ENCODE peak calls at places on chromosomes 12 and 14, in six cellular contexts. One of them, this sample, is unnamed.

GRCh38 chr12:62738105-62738504 is 196.8 kb downstream of the PPM1H start:
- DNase-seq in trophoblast cell: no peak
- DNase-seq in mesenchymal stem cell: no peak
- DNase-seq in H1: no peak
- DNase-seq in IMR-90: peak
- DNase-seq in neuronal stem cell: no peak
- DNase-seq in this sample: no peak

GRCh38 chr14:75147423-75148071 is 20.7 kb upstream of the NEK9 start:
- DNase-seq in IMR-90: peak
- DNase-seq in mesenchymal stem cell: peak
- DNase-seq in H1: no peak
- DNase-seq in trophoblast cell: peak
- DNase-seq in neuronal stem cell: peak
- DNase-seq in this sample: peak

GRCh38 chr12:87320724-87321123 is 708.5 kb downstream of the C12orf50 start:
- DNase-seq in trophoblast cell: no peak
- DNase-seq in H1: no peak
- DNase-seq in neuronal stem cell: no peak
- DNase-seq in IMR-90: no peak
- DNase-seq in mesenchymal stem cell: peak
- DNase-seq in this sample: no peak

GRCh38 chr14:99603471-99603933 is 505 bp downstream of the CCDC85C start:
- DNase-seq in H1: no peak
- DNase-seq in trophoblast cell: peak
- DNase-seq in IMR-90: peak
- DNase-seq in neuronal stem cell: no peak
- DNase-seq in mesenchymal stem cell: peak
- DNase-seq in this sample: peak

GRCh38 chr12:3832738-3833137 is 40.5 kb downstream of the PARP11 start:
- DNase-seq in IMR-90: peak
- DNase-seq in mesenchymal stem cell: no peak
- DNase-seq in neuronal stem cell: no peak
- DNase-seq in H1: no peak
- DNase-seq in trophoblast cell: no peak
- DNase-seq in this sample: no peak

GRCh38 chr12:123522164-123522563 is 11.4 kb downstream of the RILPL1 start:
- DNase-seq in H1: no peak
- DNase-seq in neuronal stem cell: no peak
- DNase-seq in trophoblast cell: no peak
- DNase-seq in mesenchymal stem cell: no peak
- DNase-seq in IMR-90: no peak
- DNase-seq in this sample: no peak

GRCh38 chr12:76311796-76312195 is 36.4 kb downstream of the BBS10 start:
- DNase-seq in trophoblast cell: no peak
- DNase-seq in mesenchymal stem cell: peak
- DNase-seq in H1: no peak
- DNase-seq in IMR-90: peak
- DNase-seq in neuronal stem cell: no peak
- DNase-seq in this sample: no peak

GRCh38 chr12:105057174-105057573 is 27.1 kb downstream of the ALDH1L2 start:
- DNase-seq in neuronal stem cell: no peak
- DNase-seq in IMR-90: no peak
- DNase-seq in mesenchymal stem cell: no peak
- DNase-seq in H1: no peak
- DNase-seq in trophoblast cell: peak
- DNase-seq in this sample: no peak

GRCh38 chr14:48598458-48598857 is 923.1 kb upstream of the MDGA2 start:
- DNase-seq in trophoblast cell: no peak
- DNase-seq in mesenchymal stem cell: no peak
- DNase-seq in neuronal stem cell: no peak
- DNase-seq in H1: no peak
- DNase-seq in IMR-90: no peak
- DNase-seq in this sample: no peak

GRCh38 chr12:42696424-42697149 is 107.0 kb upstream of the PRICKLE1 start:
- DNase-seq in mesenchymal stem cell: peak
- DNase-seq in trophoblast cell: peak
- DNase-seq in IMR-90: peak
- DNase-seq in neuronal stem cell: no peak
- DNase-seq in H1: no peak
- DNase-seq in this sample: no peak

GRCh38 chr12:28191018-28191595 is 851 bp downstream of the CCDC91 start:
- DNase-seq in neuronal stem cell: no peak
- DNase-seq in mesenchymal stem cell: no peak
- DNase-seq in IMR-90: peak
- DNase-seq in trophoblast cell: peak
- DNase-seq in H1: no peak
- DNase-seq in this sample: no peak

GRCh38 chr12:130468186-130468585 is 130.5 kb downstream of the PIWIL1 start:
- DNase-seq in H1: no peak
- DNase-seq in mesenchymal stem cell: no peak
- DNase-seq in IMR-90: no peak
- DNase-seq in neuronal stem cell: no peak
- DNase-seq in trophoblast cell: no peak
- DNase-seq in this sample: no peak

GRCh38 chr14:54490448-54490805 is 1.6 kb upstream of the GMFB start:
- DNase-seq in H1: no peak
- DNase-seq in neuronal stem cell: no peak
- DNase-seq in trophoblast cell: peak
- DNase-seq in IMR-90: no peak
- DNase-seq in mesenchymal stem cell: no peak
- DNase-seq in this sample: no peak

GRCh38 chr12:124667671-124668337 is 100.4 kb upstream of the NCOR2 start:
- DNase-seq in trophoblast cell: peak
- DNase-seq in mesenchymal stem cell: no peak
- DNase-seq in H1: no peak
- DNase-seq in IMR-90: no peak
- DNase-seq in neuronal stem cell: no peak
- DNase-seq in this sample: no peak

GRCh38 chr12:28543021-28543890 is 353.0 kb downstream of the CCDC91 start:
- DNase-seq in IMR-90: no peak
- DNase-seq in trophoblast cell: peak
- DNase-seq in H1: no peak
- DNase-seq in neuronal stem cell: no peak
- DNase-seq in mesenchymal stem cell: peak
- DNase-seq in this sample: no peak

GRCh38 chr14:33738481-33738880 is 212.4 kb downstream of the EGLN3 start:
- DNase-seq in neuronal stem cell: no peak
- DNase-seq in mesenchymal stem cell: no peak
- DNase-seq in IMR-90: no peak
- DNase-seq in H1: no peak
- DNase-seq in trophoblast cell: peak
- DNase-seq in this sample: no peak

GRCh38 chr12:92952394-92952793 is 23.3 kb upstream of the EEA1 start:
- DNase-seq in neuronal stem cell: no peak
- DNase-seq in trophoblast cell: no peak
- DNase-seq in mesenchymal stem cell: no peak
- DNase-seq in IMR-90: no peak
- DNase-seq in H1: no peak
- DNase-seq in this sample: no peak

GRCh38 chr14:58731465-58732330 is 93.9 kb downstream of the DACT1 start:
- DNase-seq in mesenchymal stem cell: peak
- DNase-seq in trophoblast cell: no peak
- DNase-seq in neuronal stem cell: no peak
- DNase-seq in H1: no peak
- DNase-seq in IMR-90: peak
- DNase-seq in this sample: no peak

GRCh38 chr12:89073027-89073398 is 279.3 kb downstream of the DUSP6 start:
- DNase-seq in trophoblast cell: no peak
- DNase-seq in neuronal stem cell: no peak
- DNase-seq in mesenchymal stem cell: peak
- DNase-seq in IMR-90: peak
- DNase-seq in H1: no peak
- DNase-seq in this sample: no peak

GRCh38 chr12:87383705-87384104 is 645.5 kb downstream of the C12orf50 start:
- DNase-seq in neuronal stem cell: no peak
- DNase-seq in IMR-90: peak
- DNase-seq in mesenchymal stem cell: no peak
- DNase-seq in H1: no peak
- DNase-seq in trophoblast cell: peak
- DNase-seq in this sample: no peak

GRCh38 chr12:27969901-27970390 is 2.6 kb downstream of the PTHLH start:
- DNase-seq in H1: no peak
- DNase-seq in mesenchymal stem cell: peak
- DNase-seq in neuronal stem cell: peak
- DNase-seq in IMR-90: peak
- DNase-seq in trophoblast cell: peak
- DNase-seq in this sample: peak

GRCh38 chr14:23209651-23210423 is 26.4 kb upstream of the SLC7A8 start:
- DNase-seq in trophoblast cell: peak
- DNase-seq in IMR-90: peak
- DNase-seq in neuronal stem cell: no peak
- DNase-seq in H1: no peak
- DNase-seq in mesenchymal stem cell: peak
- DNase-seq in this sample: no peak

GRCh38 chr12:106249411-106250135 is 1.8 kb upstream of the CKAP4 start:
- DNase-seq in mesenchymal stem cell: no peak
- DNase-seq in trophoblast cell: no peak
- DNase-seq in IMR-90: no peak
- DNase-seq in H1: no peak
- DNase-seq in neuronal stem cell: no peak
- DNase-seq in this sample: peak

GRCh38 chr14:41899416-41899815 is 292.7 kb downstream of the LRFN5 start:
- DNase-seq in mesenchymal stem cell: peak
- DNase-seq in H1: no peak
- DNase-seq in IMR-90: peak
- DNase-seq in neuronal stem cell: no peak
- DNase-seq in trophoblast cell: no peak
- DNase-seq in this sample: no peak

GRCh38 chr12:109098671-109099070 is 1.3 kb downstream of the UNG start:
- DNase-seq in H1: no peak
- DNase-seq in mesenchymal stem cell: no peak
- DNase-seq in trophoblast cell: no peak
- DNase-seq in neuronal stem cell: no peak
- DNase-seq in IMR-90: no peak
- DNase-seq in this sample: no peak

GRCh38 chr12:69238589-69239285 is 632 bp upstream of the CPSF6 start:
- DNase-seq in neuronal stem cell: no peak
- DNase-seq in IMR-90: no peak
- DNase-seq in mesenchymal stem cell: no peak
- DNase-seq in trophoblast cell: no peak
- DNase-seq in H1: no peak
- DNase-seq in this sample: no peak

GRCh38 chr14:30227436-30227835 is 299.8 kb upstream of the PRKD1 start:
- DNase-seq in H1: no peak
- DNase-seq in mesenchymal stem cell: no peak
- DNase-seq in neuronal stem cell: no peak
- DNase-seq in trophoblast cell: no peak
- DNase-seq in IMR-90: peak
- DNase-seq in this sample: no peak

GRCh38 chr12:122308811-122309210 is 42.5 kb upstream of the VPS33A start:
- DNase-seq in mesenchymal stem cell: no peak
- DNase-seq in neuronal stem cell: no peak
- DNase-seq in IMR-90: peak
- DNase-seq in trophoblast cell: peak
- DNase-seq in H1: no peak
- DNase-seq in this sample: no peak

GRCh38 chr14:105647784-105648608 is 121.6 kb downstream of the TMEM121 start:
- DNase-seq in trophoblast cell: no peak
- DNase-seq in neuronal stem cell: no peak
- DNase-seq in H1: no peak
- DNase-seq in IMR-90: no peak
- DNase-seq in mesenchymal stem cell: no peak
- DNase-seq in this sample: no peak

GRCh38 chr12:8590842-8591545 is 21.7 kb downstream of the AICDA start:
- DNase-seq in IMR-90: no peak
- DNase-seq in mesenchymal stem cell: no peak
- DNase-seq in H1: no peak
- DNase-seq in trophoblast cell: peak
- DNase-seq in neuronal stem cell: no peak
- DNase-seq in this sample: no peak

GRCh38 chr12:42732908-42733411 is 143.4 kb upstream of the PRICKLE1 start:
- DNase-seq in H1: no peak
- DNase-seq in mesenchymal stem cell: no peak
- DNase-seq in IMR-90: no peak
- DNase-seq in trophoblast cell: no peak
- DNase-seq in neuronal stem cell: no peak
- DNase-seq in this sample: no peak

GRCh38 chr14:31954991-31955390 is 122.1 kb upstream of the ARHGAP5 start:
- DNase-seq in H1: no peak
- DNase-seq in mesenchymal stem cell: no peak
- DNase-seq in trophoblast cell: no peak
- DNase-seq in neuronal stem cell: no peak
- DNase-seq in IMR-90: peak
- DNase-seq in this sample: no peak
- H3K14ac ChIP-seq in H1: no peak
- H3K14ac ChIP-seq in mesenchymal stem cell: no peak
- H3K14ac ChIP-seq in trophoblast cell: no peak
- H3K14ac ChIP-seq in neuronal stem cell: no peak
- H3K14ac ChIP-seq in IMR-90: no peak
- H3K14ac ChIP-seq in this sample: no peak

GRCh38 chr12:15644700-15645099 is 144.5 kb downstream of the EPS8 start:
- DNase-seq in trophoblast cell: no peak
- DNase-seq in neuronal stem cell: no peak
- DNase-seq in mesenchymal stem cell: no peak
- DNase-seq in H1: no peak
- DNase-seq in IMR-90: peak
- DNase-seq in this sample: no peak
- H3K9ac ChIP-seq in trophoblast cell: no peak
- H3K9ac ChIP-seq in neuronal stem cell: no peak
- H3K9ac ChIP-seq in mesenchymal stem cell: no peak
- H3K9ac ChIP-seq in H1: no peak
- H3K9ac ChIP-seq in IMR-90: no peak
- H3K9ac ChIP-seq in this sample: no peak

GRCh38 chr12:117847371-117847770 is 121.4 kb downstream of the KSR2 start:
- DNase-seq in IMR-90: no peak
- DNase-seq in H1: no peak
- DNase-seq in neuronal stem cell: no peak
- DNase-seq in trophoblast cell: no peak
- DNase-seq in mesenchymal stem cell: no peak
- DNase-seq in this sample: no peak

GRCh38 chr12:117844114-117844513 is 124.7 kb downstream of the KSR2 start:
- DNase-seq in trophoblast cell: no peak
- DNase-seq in mesenchymal stem cell: no peak
- DNase-seq in IMR-90: no peak
- DNase-seq in neuronal stem cell: no peak
- DNase-seq in H1: no peak
- DNase-seq in this sample: no peak

GRCh38 chr12:117842220-117842619 is 126.6 kb downstream of the KSR2 start:
- DNase-seq in mesenchymal stem cell: no peak
- DNase-seq in neuronal stem cell: no peak
- DNase-seq in IMR-90: no peak
- DNase-seq in trophoblast cell: no peak
- DNase-seq in H1: no peak
- DNase-seq in this sample: no peak

GRCh38 chr12:117842630-117843029 is 126.2 kb downstream of the KSR2 start:
- DNase-seq in mesenchymal stem cell: no peak
- DNase-seq in trophoblast cell: no peak
- DNase-seq in IMR-90: no peak
- DNase-seq in neuronal stem cell: no peak
- DNase-seq in H1: no peak
- DNase-seq in this sample: peak

GRCh38 chr12:117845271-117845904 is 123.4 kb downstream of the KSR2 start:
- DNase-seq in IMR-90: no peak
- DNase-seq in mesenchymal stem cell: no peak
- DNase-seq in trophoblast cell: no peak
- DNase-seq in H1: no peak
- DNase-seq in neuronal stem cell: no peak
- DNase-seq in this sample: no peak
- H3K14ac ChIP-seq in IMR-90: no peak
- H3K14ac ChIP-seq in mesenchymal stem cell: no peak
- H3K14ac ChIP-seq in trophoblast cell: no peak
- H3K14ac ChIP-seq in H1: no peak
- H3K14ac ChIP-seq in neuronal stem cell: no peak
- H3K14ac ChIP-seq in this sample: no peak

GRCh38 chr14:68561531-68562007 is 231.3 kb downstream of the ZFP36L1 start:
- DNase-seq in trophoblast cell: peak
- DNase-seq in mesenchymal stem cell: no peak
- DNase-seq in neuronal stem cell: no peak
- DNase-seq in IMR-90: no peak
- DNase-seq in H1: no peak
- DNase-seq in this sample: no peak
- H3K9ac ChIP-seq in trophoblast cell: no peak
- H3K9ac ChIP-seq in mesenchymal stem cell: no peak
- H3K9ac ChIP-seq in neuronal stem cell: no peak
- H3K9ac ChIP-seq in IMR-90: no peak
- H3K9ac ChIP-seq in H1: no peak
- H3K9ac ChIP-seq in this sample: no peak

This sample was measured in H9.